ENCODE peak calls at places on chromosomes 7 and 10, in ten cellular contexts. V is upper lobe of right lung; Q is naive thymus-derived CD4-positive, alpha-beta T cell; H is cardiac fibroblast; E is cardiac muscle cell; B is fibroblast of lung; I is SJCRH30; M is aorta; Y is AG09309; R is sigmoid colon. Z is an unnamed sample.

GRCh38 chr10:131979821-131980270 is 1.9 kb downstream of the BNIP3 start:
- DNase-seq in V (no peak), Q (no peak), H (peak), E (peak), B (peak), I (no peak), M (no peak), Y (no peak), R (peak), Z (no peak)

GRCh38 chr10:37701781-37702493 is 155.5 kb downstream of the ZNF248 start:
- DNase-seq in V (peak), Q (no peak), H (no peak), E (no peak), B (no peak), I (no peak), M (no peak), Y (no peak), R (no peak), Z (no peak)

GRCh38 chr7:70301673-70302072 is 703.4 kb downstream of the AUTS2 start:
- DNase-seq in V (no peak), Q (no peak), H (no peak), E (no peak), B (no peak), I (no peak), M (no peak), Y (no peak), R (no peak), Z (no peak)

GRCh38 chr7:129083525-129083924 is 28.6 kb upstream of the TNPO3 start:
- DNase-seq in V (no peak), Q (no peak), H (peak), E (no peak), B (no peak), I (no peak), M (no peak), Y (no peak), R (no peak), Z (no peak)

GRCh38 chr7:8582723-8583122 is 149.3 kb downstream of the NXPH1 start:
- DNase-seq in V (no peak), Q (no peak), H (no peak), E (no peak), B (no peak), I (no peak), M (no peak), Y (no peak), R (no peak), Z (no peak)

GRCh38 chr10:48493083-48493871 is 111.6 kb downstream of the ARHGAP22 start:
- DNase-seq in V (peak), Q (no peak), H (no peak), E (no peak), B (no peak), I (peak), M (no peak), Y (no peak), R (no peak), Z (peak)

GRCh38 chr10:77738496-77739158 is 101.0 kb upstream of the KCNMA1 start:
- DNase-seq in V (no peak), Q (no peak), H (no peak), E (no peak), B (no peak), I (no peak), M (no peak), Y (no peak), R (no peak), Z (no peak)

GRCh38 chr10:80545258-80545881 is 7.7 kb downstream of the SH2D4B start:
- DNase-seq in V (no peak), Q (no peak), H (no peak), E (no peak), B (no peak), I (no peak), M (no peak), Y (no peak), R (no peak), Z (no peak)

GRCh38 chr10:43998021-43998809 is 349.5 kb upstream of the ZNF32 start:
- DNase-seq in V (no peak), Q (no peak), H (peak), E (peak), B (no peak), I (no peak), M (no peak), Y (no peak), R (no peak), Z (no peak)

GRCh38 chr7:149883452-149883861 is 9.7 kb downstream of the ATP6V0E2 start:
- DNase-seq in V (peak), Q (no peak), H (peak), E (peak), B (peak), I (peak), M (peak), Y (no peak), R (peak), Z (peak)

GRCh38 chr10:18668026-18668425 is 8.8 kb downstream of the ARL5B start:
- DNase-seq in V (no peak), Q (no peak), H (no peak), E (no peak), B (no peak), I (no peak), M (no peak), Y (no peak), R (no peak), Z (no peak)

GRCh38 chr7:114656471-114656870 is 241.9 kb downstream of the FOXP2 start:
- DNase-seq in V (no peak), Q (no peak), H (no peak), E (no peak), B (no peak), I (peak), M (no peak), Y (no peak), R (no peak), Z (no peak)

GRCh38 chr7:15457959-15458955 is 103.6 kb downstream of the AGMO start:
- DNase-seq in V (no peak), Q (no peak), H (no peak), E (no peak), B (no peak), I (peak), M (no peak), Y (peak), R (no peak), Z (no peak)

GRCh38 chr10:4334853-4335252 is 491.2 kb upstream of the AKR1E2 start:
- DNase-seq in V (no peak), Q (no peak), H (no peak), E (no peak), B (no peak), I (no peak), M (no peak), Y (no peak), R (no peak), Z (no peak)
- H3K4me3 ChIP-seq in V (no peak), Q (no peak), H (no peak), E (no peak), B (no peak), I (no peak), M (no peak), Y (no peak), R (no peak), Z (no peak)

DNA sequence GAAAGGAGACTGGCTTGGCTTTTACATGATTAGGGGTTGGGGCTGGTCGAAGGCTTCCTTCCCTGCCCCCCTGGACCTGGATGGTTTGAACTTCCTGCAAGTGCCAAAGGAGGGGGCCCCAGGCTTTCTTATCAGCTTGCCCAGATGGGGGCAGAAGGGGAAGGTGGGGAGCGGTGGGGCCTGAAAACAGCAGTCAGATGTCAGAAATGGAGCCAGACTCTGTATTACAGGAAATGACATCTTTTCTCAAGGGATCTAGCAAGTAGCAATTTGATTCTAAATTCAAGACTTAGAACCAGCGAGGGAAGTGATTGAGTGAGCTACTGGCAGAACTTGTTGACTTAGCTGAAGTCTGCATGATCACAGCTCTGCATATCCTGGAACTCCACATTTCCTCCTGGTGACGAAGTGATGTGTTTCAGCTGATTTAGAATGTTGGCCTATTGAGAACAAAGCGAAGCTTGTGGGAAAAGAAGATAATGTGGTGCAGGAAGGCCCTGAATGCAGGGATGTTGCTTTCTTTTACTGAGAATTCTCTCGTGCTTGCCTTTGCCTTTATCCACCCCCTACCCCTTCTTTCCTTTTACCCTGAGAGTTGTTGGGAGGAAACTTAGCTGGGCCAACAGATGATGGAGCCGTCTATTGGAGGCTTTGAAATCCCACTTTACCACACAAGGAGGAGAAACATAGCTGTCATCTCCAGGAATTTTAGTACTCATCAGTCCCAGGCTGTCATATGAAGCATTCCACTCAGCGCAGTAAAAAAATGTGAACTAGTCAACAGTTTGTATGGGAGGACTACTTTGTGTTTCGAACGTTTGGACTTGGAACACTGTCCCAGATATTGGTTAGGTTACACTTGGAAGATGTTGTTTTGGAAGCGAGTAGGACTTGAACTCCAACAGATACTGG is 43.2 kb downstream of the CCNY start:
- DNase-seq in V (no peak), Q (peak), H (peak), E (no peak), B (peak), I (no peak), M (no peak), Y (no peak), R (no peak), Z (no peak)
- H3K4me3 ChIP-seq in V (no peak), Q (no peak), H (no peak), E (no peak), B (no peak), I (no peak), M (no peak), Y (no peak), R (no peak), Z (no peak)

GRCh38 chr7:157547611-157548010 is 210.8 kb downstream of the DNAJB6 start:
- DNase-seq in V (peak), Q (no peak), H (no peak), E (no peak), B (no peak), I (no peak), M (peak), Y (no peak), R (peak), Z (no peak)

GRCh38 chr7:157551325-157552070 is 214.7 kb downstream of the DNAJB6 start:
- DNase-seq in V (peak), Q (no peak), H (no peak), E (no peak), B (no peak), I (no peak), M (peak), Y (no peak), R (no peak), Z (no peak)

GRCh38 chr7:157550300-157551275 is 213.8 kb downstream of the DNAJB6 start:
- DNase-seq in V (peak), Q (no peak), H (no peak), E (no peak), B (no peak), I (no peak), M (peak), Y (no peak), R (peak), Z (no peak)

GRCh38 chr7:157548691-157549265 is 212.0 kb downstream of the DNAJB6 start:
- DNase-seq in V (peak), Q (no peak), H (no peak), E (no peak), B (no peak), I (no peak), M (peak), Y (no peak), R (peak), Z (no peak)

GRCh38 chr7:157549612-157550299 is 213.0 kb downstream of the DNAJB6 start:
- DNase-seq in V (peak), Q (no peak), H (no peak), E (no peak), B (no peak), I (no peak), M (peak), Y (no peak), R (peak), Z (no peak)
- H3K4me3 ChIP-seq in V (no peak), Q (no peak), H (no peak), E (no peak), B (no peak), I (no peak), M (no peak), Y (no peak), R (no peak), Z (no peak)

GRCh38 chr10:32954545-32955298 is 3.3 kb downstream of the ITGB1 start:
- DNase-seq in V (no peak), Q (no peak), H (peak), E (no peak), B (no peak), I (no peak), M (no peak), Y (no peak), R (no peak), Z (no peak)

GRCh38 chr10:32954080-32954479 is 4.0 kb downstream of the ITGB1 start:
- DNase-seq in V (no peak), Q (no peak), H (peak), E (no peak), B (no peak), I (no peak), M (no peak), Y (no peak), R (no peak), Z (no peak)

GRCh38 chr10:32952541-32953276 is 5.3 kb downstream of the ITGB1 start:
- DNase-seq in V (no peak), Q (no peak), H (peak), E (no peak), B (no peak), I (no peak), M (no peak), Y (no peak), R (no peak), Z (no peak)

GRCh38 chr10:32952094-32952493 is 5.9 kb downstream of the ITGB1 start:
- DNase-seq in V (no peak), Q (no peak), H (peak), E (no peak), B (no peak), I (no peak), M (no peak), Y (no peak), R (no peak), Z (no peak)

GRCh38 chr10:32953277-32953927 is 4.6 kb downstream of the ITGB1 start:
- DNase-seq in V (no peak), Q (no peak), H (peak), E (no peak), B (no peak), I (no peak), M (no peak), Y (no peak), R (no peak), Z (no peak)
- H3K4me3 ChIP-seq in V (peak), Q (peak), H (peak), E (no peak), B (peak), I (no peak), M (no peak), Y (peak), R (no peak), Z (no peak)

GRCh38 chr10:49534670-49535381 is 4.1 kb downstream of the ERCC6 start:
- DNase-seq in V (no peak), Q (no peak), H (peak), E (no peak), B (peak), I (no peak), M (no peak), Y (peak), R (no peak), Z (no peak)
- H3K4me3 ChIP-seq in V (no peak), Q (no peak), H (peak), E (no peak), B (no peak), I (no peak), M (no peak), Y (peak), R (no peak), Z (no peak)

GRCh38 chr10:74936577-74937445 is 110.4 kb downstream of the KAT6B start:
- DNase-seq in V (no peak), Q (no peak), H (peak), E (no peak), B (peak), I (no peak), M (no peak), Y (no peak), R (no peak), Z (no peak)
- H3K4me3 ChIP-seq in V (no peak), Q (no peak), H (no peak), E (no peak), B (no peak), I (no peak), M (no peak), Y (no peak), R (no peak), Z (no peak)

DNA sequence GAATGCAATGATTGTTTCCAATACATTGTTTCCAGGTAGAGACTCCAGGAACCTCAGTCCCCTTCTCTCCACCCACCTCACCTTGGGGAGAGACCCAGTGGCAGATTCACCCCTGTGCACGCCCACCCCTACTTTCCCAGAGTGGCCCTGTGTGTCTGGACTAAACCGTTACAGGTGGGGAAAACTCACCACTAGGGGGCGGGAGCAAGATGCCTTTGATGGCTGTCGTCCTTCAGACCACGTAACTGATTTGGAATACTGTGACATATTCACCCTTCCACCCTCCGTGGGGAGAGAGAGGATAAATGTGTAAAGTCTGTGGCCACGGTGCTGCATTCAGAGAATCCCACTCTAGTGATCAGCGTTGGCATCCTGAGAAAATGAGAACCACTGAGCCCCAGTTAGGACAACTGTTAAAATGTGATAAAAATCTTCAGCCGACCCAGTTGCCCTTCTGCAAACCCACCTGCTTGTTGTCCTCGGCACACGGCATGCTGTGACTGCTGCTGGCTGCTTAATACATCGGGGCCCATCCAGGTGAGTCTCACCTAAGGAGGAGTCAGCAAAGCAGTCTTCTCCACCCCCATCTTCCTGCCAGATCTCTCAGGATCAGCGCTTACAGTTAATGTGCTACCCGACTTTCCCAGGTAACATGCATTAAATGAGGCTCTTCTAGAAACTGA is 41.5 kb upstream of the NMT2 start:
- DNase-seq in V (peak), Q (peak), H (peak), E (peak), B (peak), I (peak), M (peak), Y (no peak), R (peak), Z (peak)
- H3K4me3 ChIP-seq in V (no peak), Q (peak), H (no peak), E (no peak), B (no peak), I (no peak), M (no peak), Y (no peak), R (no peak), Z (no peak)

GRCh38 chr10:133358162-133358919 is 522 bp upstream of the FUOM start:
- DNase-seq in V (peak), Q (no peak), H (no peak), E (no peak), B (no peak), I (no peak), M (peak), Y (no peak), R (peak), Z (no peak)

GRCh38 chr10:133357293-133358151 is at the start of gene FUOM:
- DNase-seq in V (peak), Q (peak), H (no peak), E (peak), B (peak), I (no peak), M (peak), Y (no peak), R (no peak), Z (peak)

GRCh38 chr10:133356549-133356948 is 1.3 kb downstream of the FUOM start:
- DNase-seq in V (no peak), Q (no peak), H (no peak), E (no peak), B (no peak), I (no peak), M (no peak), Y (no peak), R (no peak), Z (no peak)

GRCh38 chr10:133355991-133356390 is 1.8 kb downstream of the FUOM start:
- DNase-seq in V (no peak), Q (no peak), H (no peak), E (no peak), B (no peak), I (no peak), M (no peak), Y (no peak), R (no peak), Z (no peak)

GRCh38 chr10:133356953-133357292 is 896 bp downstream of the FUOM start:
- DNase-seq in V (no peak), Q (no peak), H (no peak), E (no peak), B (no peak), I (no peak), M (no peak), Y (no peak), R (no peak), Z (no peak)
- H3K4me3 ChIP-seq in V (peak), Q (peak), H (peak), E (peak), B (peak), I (no peak), M (no peak), Y (peak), R (peak), Z (peak)

DNA sequence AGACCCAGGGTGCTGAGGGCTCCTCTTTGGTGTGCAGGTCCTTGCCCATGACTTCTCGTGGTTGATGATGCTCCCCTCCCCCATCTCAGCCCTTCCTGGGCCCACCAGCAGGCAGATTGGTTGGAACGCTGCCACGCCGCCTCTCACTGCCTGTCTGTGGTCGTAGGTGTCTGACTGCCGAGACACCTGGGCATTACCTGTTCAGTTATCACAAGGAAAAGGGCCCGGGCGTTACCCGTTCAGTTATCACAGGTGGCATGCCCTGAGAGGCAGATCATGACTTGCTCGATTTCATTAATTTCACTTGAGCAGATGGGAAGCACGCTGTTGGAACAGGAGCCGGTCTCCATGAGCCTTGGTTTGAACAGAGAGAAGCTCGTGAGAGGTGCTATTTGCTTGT is 42.5 kb downstream of the TACR2 start:
- DNase-seq in V (no peak), Q (no peak), H (no peak), E (no peak), B (no peak), I (no peak), M (no peak), Y (no peak), R (no peak), Z (no peak)
- H3K4me3 ChIP-seq in V (no peak), Q (no peak), H (no peak), E (no peak), B (no peak), I (no peak), M (no peak), Y (no peak), R (no peak), Z (no peak)

Z was measured in BE2C.